ENCODE peak calls at places on chromosome 15, in ten cellular contexts. S is sigmoid colon, M is aorta, L is choroid plexus epithelial cell, Y is ovary, U is astrocyte, E is AG09309, F is WERI-Rb-1, X is breast epithelium, Z is AG04450. N is an unnamed sample.

GRCh38 chr15:49083471-49084284 is 37.4 kb upstream of the SECISBP2L start:
- DNase-seq in E (no peak), Z (peak; percentile 57), Y (no peak), F (no peak), L (peak; percentile 43), S (no peak), U (peak; percentile 66), M (no peak), X (no peak), N (no peak)

GRCh38 chr15:86756688-86757087 is 677.0 kb downstream of the AGBL1 start:
- DNase-seq in X (no peak), M (no peak), Y (no peak), U (no peak), Z (no peak), F (no peak), S (no peak), E (no peak), L (no peak), N (peak; percentile 20)

GRCh38 chr15:71344316-71344715 is 229.0 kb downstream of the THSD4 start:
- DNase-seq in X (no peak), Z (no peak), S (no peak), M (no peak), F (no peak), U (no peak), Y (no peak), L (no peak), E (no peak), N (no peak)

GRCh38 chr15:65690778-65691177 is 69.0 kb downstream of the SLC24A1 start:
- DNase-seq in Z (no peak), U (no peak), L (peak; percentile 12), E (no peak), X (no peak), Y (no peak), S (no peak), M (no peak), F (no peak), N (no peak)

GRCh38 chr15:99105516-99106341 is 849 bp downstream of the SYNM start:
- DNase-seq in X (no peak), Z (no peak), F (peak; percentile 82), S (peak; percentile 79), U (peak; percentile 65), Y (no peak), L (peak; percentile 65), M (peak; percentile 87), E (no peak), N (peak; percentile 23)

GRCh38 chr15:45497261-45497660 is 25.3 kb downstream of the SLC30A4 start:
- DNase-seq in M (no peak), F (no peak), Z (no peak), S (no peak), X (no peak), Y (no peak), U (no peak), E (no peak), L (no peak), N (no peak)

GRCh38 chr15:55267401-55268053 is 22.1 kb downstream of the RAB27A start:
- DNase-seq in M (no peak), U (peak; percentile 81), F (peak; percentile 8), L (peak; percentile 52), S (no peak), X (no peak), Y (no peak), Z (no peak), E (no peak), N (no peak)

GRCh38 chr15:88866295-88866881 is 29.0 kb downstream of the HAPLN3 start:
- DNase-seq in U (no peak), E (no peak), M (no peak), F (no peak), X (no peak), S (no peak), Z (no peak), L (no peak), Y (no peak), N (no peak)

GRCh38 chr15:26767169-26767670 is 5.6 kb downstream of the GABRB3 start:
- DNase-seq in E (no peak), S (no peak), M (no peak), Z (no peak), L (no peak), Y (no peak), U (no peak), X (no peak), F (no peak), N (peak; percentile 7)

GRCh38 chr15:48861813-48862431 is 16.0 kb upstream of the EID1 start:
- DNase-seq in U (peak; percentile 52), Y (no peak), M (no peak), E (peak; percentile 62), S (no peak), X (no peak), Z (no peak), L (peak; percentile 89), F (peak; percentile 34), N (peak; percentile 66)

GRCh38 chr15:63483521-63484371 is 20.6 kb upstream of the USP3 start:
- DNase-seq in Y (no peak), S (no peak), L (peak; percentile 89), X (no peak), Z (no peak), E (no peak), M (no peak), U (no peak), F (no peak), N (peak; percentile 89)

GRCh38 chr15:32796856-32797255 is 79.1 kb downstream of the GREM1 start:
- DNase-seq in Y (no peak), E (no peak), L (no peak), X (no peak), M (no peak), U (no peak), Z (no peak), F (no peak), S (no peak), N (no peak)

GRCh38 chr15:92653836-92654524 is 1.6 kb downstream of the FAM174B start:
- DNase-seq in M (no peak), X (no peak), Z (no peak), S (peak; percentile 76), F (peak; percentile 59), L (peak; percentile 52), U (no peak), Y (peak; percentile 50), E (no peak), N (no peak)

GRCh38 chr15:65902373-65902772 is 33.1 kb downstream of the RAB11A start:
- DNase-seq in L (peak; percentile 27), E (no peak), U (no peak), S (peak; percentile 71), M (no peak), Y (no peak), X (no peak), Z (no peak), F (no peak), N (peak; percentile 95)

GRCh38 chr15:67779160-67780111 is 45.9 kb upstream of the SKOR1 start:
- DNase-seq in M (no peak), Z (no peak), X (no peak), F (no peak), E (no peak), Y (no peak), U (no peak), S (no peak), L (no peak), N (no peak)

GRCh38 chr15:77592768-77593167 is 39.9 kb downstream of the LINGO1 start:
- DNase-seq in U (no peak), Z (no peak), X (no peak), Y (no peak), E (no peak), L (no peak), M (no peak), F (no peak), S (no peak), N (no peak)

GRCh38 chr15:73751896-73752816 is 995 bp downstream of the INSYN1 start:
- DNase-seq in M (no peak), U (no peak), F (peak; percentile 62), E (no peak), X (no peak), Y (peak; percentile 30), L (no peak), S (no peak), Z (no peak), N (no peak)
- H3K4me3 ChIP-seq in M (peak overlapping the region; percentile 76), U (peak overlapping the region; percentile 57), F (peak overlapping the region; percentile 76), E (peak overlapping the region; percentile 51), X (peak overlapping the region; percentile 55), Y (peak overlapping the region; percentile 52), L (peak overlapping the region; percentile 46), S (peak overlapping the region; percentile 49), Z (peak overlapping the region; percentile 41), N (peak overlapping the region; percentile 28)

DNA sequence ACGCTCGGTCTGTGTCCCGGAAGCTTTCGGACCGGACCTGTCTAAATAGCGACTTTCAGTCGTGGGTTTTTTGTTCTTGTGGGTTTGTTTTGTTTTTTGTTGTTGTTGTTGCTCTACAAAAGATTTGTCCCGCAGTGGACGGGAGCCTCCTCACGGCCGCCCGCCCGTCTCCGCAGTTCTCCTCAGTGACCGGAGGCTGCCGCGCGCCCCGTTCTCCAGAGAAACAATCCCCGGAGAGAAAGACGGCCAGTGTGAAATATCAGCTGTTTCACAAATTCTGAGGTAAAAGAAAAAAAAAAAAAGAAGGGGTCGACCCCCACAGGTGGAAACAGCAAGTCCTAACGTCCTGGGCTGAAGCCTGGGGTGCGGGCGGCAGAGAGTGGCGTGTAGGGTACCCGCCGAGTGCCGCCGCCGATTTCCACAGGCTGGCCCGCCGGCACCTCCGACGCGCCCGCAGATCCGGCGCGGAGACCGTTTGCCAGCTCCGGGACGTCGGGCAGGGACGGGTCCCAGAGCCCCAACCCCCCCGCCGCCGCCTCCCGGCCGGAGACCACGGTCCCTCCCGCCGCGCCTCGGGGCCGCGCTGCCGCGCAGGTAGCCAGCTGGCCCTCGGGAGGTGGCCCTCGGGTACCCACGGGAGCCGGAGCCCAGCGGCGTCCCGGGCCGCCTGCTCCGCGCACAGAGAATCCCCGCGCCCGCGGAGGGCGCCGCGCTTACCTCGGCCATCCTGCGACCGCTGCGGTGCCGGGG is 476 bp downstream of the BNC1 start:
- DNase-seq in Y (no peak), E (no peak), S (no peak), L (peak; percentile 39), X (no peak), F (no peak), M (no peak), U (no peak), Z (no peak), N (no peak)
- H3K4me3 ChIP-seq in Y (no peak overlapping the region), E (peak overlapping the region; percentile 71), S (peak overlapping the region; percentile 35), L (peak overlapping the region; percentile 64), X (peak overlapping the region; percentile 58), F (peak overlapping the region; percentile 65), M (peak overlapping the region; percentile 17), U (peak overlapping the region; percentile 80), Z (peak overlapping the region; percentile 63), N (peak overlapping the region; percentile 73)

GRCh38 chr15:60389261-60390077 is 8.3 kb downstream of the ANXA2 start:
- DNase-seq in U (no peak), X (no peak), S (no peak), Z (no peak), M (no peak), L (peak; percentile 47), Y (no peak), E (no peak), F (no peak), N (peak; percentile 27)
- H3K4me3 ChIP-seq in U (peak overlapping the region; percentile 97), X (peak overlapping the region; percentile 10), S (no peak overlapping the region), Z (peak overlapping the region; percentile 27), M (peak overlapping the region; percentile 21), L (peak overlapping the region; percentile 22), Y (peak overlapping the region; percentile 6), E (peak overlapping the region; percentile 21), F (no peak overlapping the region), N (no peak overlapping the region)

DNA sequence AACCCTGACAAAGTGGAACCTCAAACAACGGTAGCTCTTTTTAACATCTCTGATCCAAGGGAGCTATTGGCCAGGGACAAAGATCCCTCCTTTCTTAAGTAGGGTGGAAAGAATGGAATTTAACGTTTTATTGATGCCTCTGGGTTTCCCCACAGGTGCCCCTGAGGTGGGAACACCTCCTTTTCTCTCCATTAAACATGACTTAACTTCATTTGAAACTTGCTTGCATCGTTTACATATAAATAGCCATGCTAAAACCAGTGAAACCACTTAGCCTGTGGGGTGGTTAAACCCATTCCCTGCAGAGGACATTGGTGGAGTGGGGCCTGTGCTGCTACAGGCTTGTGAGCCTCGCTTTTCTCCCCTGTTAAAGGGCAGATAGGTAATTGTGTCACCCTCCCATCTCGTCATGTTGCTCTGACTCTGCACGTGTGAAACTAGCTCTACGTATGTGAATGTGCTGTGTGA is 9.7 kb downstream of the CGNL1 start:
- DNase-seq in U (no peak), Z (no peak), E (no peak), X (no peak), S (no peak), F (no peak), Y (no peak), L (no peak), M (no peak), N (no peak)
- H3K4me3 ChIP-seq in U (no peak overlapping the region), Z (no peak overlapping the region), E (no peak overlapping the region), X (no peak overlapping the region), S (no peak overlapping the region), F (no peak overlapping the region), Y (no peak overlapping the region), L (no peak overlapping the region), M (no peak overlapping the region), N (no peak overlapping the region)

N was measured in bronchial epithelial cell.